ENCODE peak calls at places on chromosome 4, in nine cellular contexts. One of them, this sample, is unnamed.

GRCh38 chr4:2051086-2051485 is 8.0 kb upstream of the NAT8L start:
- DNase-seq in left cardiac atrium: no peak
- DNase-seq in body of pancreas: no peak
- DNase-seq in GM10248: no peak
- DNase-seq in fibroblast of the aortic adventitia: no peak
- DNase-seq in osteoblast: peak
- DNase-seq in astrocyte of the hippocampus: no peak
- DNase-seq in activated T-helper 1 cell treated with anti-CD3 and anti-CD28 coated beads, Interleukin-2, amount 50 U/mL, for 16 hours: no peak
- DNase-seq in GM13977: no peak
- DNase-seq in this sample: no peak

GRCh38 chr4:139986621-139987510 is 167.1 kb downstream of the MAML3 start:
- DNase-seq in GM10248: no peak
- DNase-seq in body of pancreas: no peak
- DNase-seq in osteoblast: no peak
- DNase-seq in GM13977: no peak
- DNase-seq in astrocyte of the hippocampus: no peak
- DNase-seq in activated T-helper 1 cell treated with anti-CD3 and anti-CD28 coated beads, Interleukin-2, amount 50 U/mL, for 16 hours: no peak
- DNase-seq in left cardiac atrium: no peak
- DNase-seq in fibroblast of the aortic adventitia: no peak
- DNase-seq in this sample: no peak

GRCh38 chr4:164440196-164440595 is 313.7 kb upstream of the SMIM31 start:
- DNase-seq in fibroblast of the aortic adventitia: peak
- DNase-seq in GM10248: no peak
- DNase-seq in left cardiac atrium: no peak
- DNase-seq in body of pancreas: no peak
- DNase-seq in GM13977: no peak
- DNase-seq in osteoblast: no peak
- DNase-seq in astrocyte of the hippocampus: peak
- DNase-seq in activated T-helper 1 cell treated with anti-CD3 and anti-CD28 coated beads, Interleukin-2, amount 50 U/mL, for 16 hours: no peak
- DNase-seq in this sample: no peak

GRCh38 chr4:7854697-7855370 is 84.8 kb downstream of the AFAP1 start:
- DNase-seq in GM13977: peak
- DNase-seq in activated T-helper 1 cell treated with anti-CD3 and anti-CD28 coated beads, Interleukin-2, amount 50 U/mL, for 16 hours: peak
- DNase-seq in osteoblast: peak
- DNase-seq in astrocyte of the hippocampus: peak
- DNase-seq in left cardiac atrium: no peak
- DNase-seq in GM10248: no peak
- DNase-seq in body of pancreas: no peak
- DNase-seq in fibroblast of the aortic adventitia: no peak
- DNase-seq in this sample: no peak

GRCh38 chr4:47038263-47038662 is 6.9 kb downstream of the GABRB1 start:
- DNase-seq in osteoblast: no peak
- DNase-seq in astrocyte of the hippocampus: no peak
- DNase-seq in activated T-helper 1 cell treated with anti-CD3 and anti-CD28 coated beads, Interleukin-2, amount 50 U/mL, for 16 hours: no peak
- DNase-seq in left cardiac atrium: no peak
- DNase-seq in GM13977: no peak
- DNase-seq in fibroblast of the aortic adventitia: no peak
- DNase-seq in body of pancreas: no peak
- DNase-seq in GM10248: no peak
- DNase-seq in this sample: no peak

GRCh38 chr4:38943355-38943754 is 75.7 kb downstream of the FAM114A1 start:
- DNase-seq in osteoblast: no peak
- DNase-seq in astrocyte of the hippocampus: no peak
- DNase-seq in left cardiac atrium: peak
- DNase-seq in GM10248: no peak
- DNase-seq in fibroblast of the aortic adventitia: peak
- DNase-seq in GM13977: no peak
- DNase-seq in body of pancreas: peak
- DNase-seq in activated T-helper 1 cell treated with anti-CD3 and anti-CD28 coated beads, Interleukin-2, amount 50 U/mL, for 16 hours: no peak
- DNase-seq in this sample: no peak

GRCh38 chr4:13615162-13615561 is 12.4 kb downstream of the BOD1L1 start:
- DNase-seq in osteoblast: no peak
- DNase-seq in fibroblast of the aortic adventitia: no peak
- DNase-seq in left cardiac atrium: no peak
- DNase-seq in astrocyte of the hippocampus: no peak
- DNase-seq in activated T-helper 1 cell treated with anti-CD3 and anti-CD28 coated beads, Interleukin-2, amount 50 U/mL, for 16 hours: no peak
- DNase-seq in GM10248: peak
- DNase-seq in GM13977: no peak
- DNase-seq in body of pancreas: no peak
- DNase-seq in this sample: no peak

GRCh38 chr4:78691971-78692814 is 84.0 kb upstream of the BMP2K start:
- DNase-seq in body of pancreas: no peak
- DNase-seq in osteoblast: no peak
- DNase-seq in GM10248: no peak
- DNase-seq in fibroblast of the aortic adventitia: peak
- DNase-seq in activated T-helper 1 cell treated with anti-CD3 and anti-CD28 coated beads, Interleukin-2, amount 50 U/mL, for 16 hours: no peak
- DNase-seq in astrocyte of the hippocampus: no peak
- DNase-seq in left cardiac atrium: no peak
- DNase-seq in GM13977: peak
- DNase-seq in this sample: no peak

GRCh38 chr4:183326853-183327252 is 4.6 kb upstream of the CLDN24 start:
- DNase-seq in osteoblast: no peak
- DNase-seq in fibroblast of the aortic adventitia: no peak
- DNase-seq in body of pancreas: no peak
- DNase-seq in activated T-helper 1 cell treated with anti-CD3 and anti-CD28 coated beads, Interleukin-2, amount 50 U/mL, for 16 hours: no peak
- DNase-seq in astrocyte of the hippocampus: no peak
- DNase-seq in left cardiac atrium: no peak
- DNase-seq in GM10248: no peak
- DNase-seq in GM13977: no peak
- DNase-seq in this sample: no peak

GRCh38 chr4:159227984-159228383 is 125.1 kb downstream of the RAPGEF2 start:
- DNase-seq in body of pancreas: peak
- DNase-seq in GM10248: no peak
- DNase-seq in GM13977: no peak
- DNase-seq in osteoblast: peak
- DNase-seq in activated T-helper 1 cell treated with anti-CD3 and anti-CD28 coated beads, Interleukin-2, amount 50 U/mL, for 16 hours: no peak
- DNase-seq in fibroblast of the aortic adventitia: peak
- DNase-seq in left cardiac atrium: peak
- DNase-seq in astrocyte of the hippocampus: peak
- DNase-seq in this sample: no peak

GRCh38 chr4:110087116-110087708 is 111.2 kb downstream of the ELOVL6 start:
- DNase-seq in body of pancreas: no peak
- DNase-seq in osteoblast: peak
- DNase-seq in fibroblast of the aortic adventitia: peak
- DNase-seq in GM10248: no peak
- DNase-seq in left cardiac atrium: no peak
- DNase-seq in GM13977: no peak
- DNase-seq in activated T-helper 1 cell treated with anti-CD3 and anti-CD28 coated beads, Interleukin-2, amount 50 U/mL, for 16 hours: no peak
- DNase-seq in astrocyte of the hippocampus: peak
- DNase-seq in this sample: no peak

GRCh38 chr4:177339794-177340374 is 30.2 kb downstream of the NEIL3 start:
- DNase-seq in GM10248: peak
- DNase-seq in body of pancreas: no peak
- DNase-seq in left cardiac atrium: no peak
- DNase-seq in astrocyte of the hippocampus: peak
- DNase-seq in activated T-helper 1 cell treated with anti-CD3 and anti-CD28 coated beads, Interleukin-2, amount 50 U/mL, for 16 hours: no peak
- DNase-seq in osteoblast: peak
- DNase-seq in GM13977: peak
- DNase-seq in fibroblast of the aortic adventitia: peak
- DNase-seq in this sample: no peak

GRCh38 chr4:8442596-8443358 is 2.2 kb downstream of the TRMT44 start:
- DNase-seq in GM10248: no peak
- DNase-seq in astrocyte of the hippocampus: no peak
- DNase-seq in osteoblast: no peak
- DNase-seq in fibroblast of the aortic adventitia: no peak
- DNase-seq in activated T-helper 1 cell treated with anti-CD3 and anti-CD28 coated beads, Interleukin-2, amount 50 U/mL, for 16 hours: no peak
- DNase-seq in body of pancreas: no peak
- DNase-seq in GM13977: no peak
- DNase-seq in left cardiac atrium: no peak
- DNase-seq in this sample: no peak

GRCh38 chr4:115357767-115358166 is 244.3 kb upstream of the NDST4 start:
- DNase-seq in osteoblast: no peak
- DNase-seq in body of pancreas: no peak
- DNase-seq in astrocyte of the hippocampus: no peak
- DNase-seq in GM13977: no peak
- DNase-seq in activated T-helper 1 cell treated with anti-CD3 and anti-CD28 coated beads, Interleukin-2, amount 50 U/mL, for 16 hours: no peak
- DNase-seq in fibroblast of the aortic adventitia: no peak
- DNase-seq in left cardiac atrium: no peak
- DNase-seq in GM10248: no peak
- DNase-seq in this sample: no peak

GRCh38 chr4:143294310-143294709 is 42.4 kb upstream of the GAB1 start:
- DNase-seq in body of pancreas: peak
- DNase-seq in astrocyte of the hippocampus: peak
- DNase-seq in left cardiac atrium: peak
- DNase-seq in osteoblast: no peak
- DNase-seq in fibroblast of the aortic adventitia: peak
- DNase-seq in activated T-helper 1 cell treated with anti-CD3 and anti-CD28 coated beads, Interleukin-2, amount 50 U/mL, for 16 hours: no peak
- DNase-seq in GM10248: no peak
- DNase-seq in GM13977: no peak
- DNase-seq in this sample: no peak

GRCh38 chr4:124526321-124526720 is 186.2 kb downstream of the ANKRD50 start:
- DNase-seq in GM13977: no peak
- DNase-seq in astrocyte of the hippocampus: no peak
- DNase-seq in activated T-helper 1 cell treated with anti-CD3 and anti-CD28 coated beads, Interleukin-2, amount 50 U/mL, for 16 hours: no peak
- DNase-seq in GM10248: no peak
- DNase-seq in body of pancreas: no peak
- DNase-seq in fibroblast of the aortic adventitia: no peak
- DNase-seq in left cardiac atrium: no peak
- DNase-seq in osteoblast: no peak
- DNase-seq in this sample: no peak

GRCh38 chr4:143433231-143433630 is 80.3 kb upstream of the SMARCA5 start:
- DNase-seq in GM13977: no peak
- DNase-seq in body of pancreas: no peak
- DNase-seq in astrocyte of the hippocampus: no peak
- DNase-seq in left cardiac atrium: no peak
- DNase-seq in fibroblast of the aortic adventitia: no peak
- DNase-seq in osteoblast: no peak
- DNase-seq in activated T-helper 1 cell treated with anti-CD3 and anti-CD28 coated beads, Interleukin-2, amount 50 U/mL, for 16 hours: no peak
- DNase-seq in GM10248: no peak
- DNase-seq in this sample: no peak

GRCh38 chr4:80471701-80472100 is 136.2 kb downstream of the CFAP299 start:
- DNase-seq in left cardiac atrium: no peak
- DNase-seq in body of pancreas: peak
- DNase-seq in GM13977: no peak
- DNase-seq in activated T-helper 1 cell treated with anti-CD3 and anti-CD28 coated beads, Interleukin-2, amount 50 U/mL, for 16 hours: no peak
- DNase-seq in GM10248: no peak
- DNase-seq in osteoblast: no peak
- DNase-seq in fibroblast of the aortic adventitia: no peak
- DNase-seq in astrocyte of the hippocampus: peak
- DNase-seq in this sample: no peak

GRCh38 chr4:156291317-156291716 is 337.7 kb upstream of the CTSO start:
- DNase-seq in osteoblast: no peak
- DNase-seq in GM13977: no peak
- DNase-seq in astrocyte of the hippocampus: peak
- DNase-seq in GM10248: no peak
- DNase-seq in fibroblast of the aortic adventitia: peak
- DNase-seq in left cardiac atrium: no peak
- DNase-seq in body of pancreas: no peak
- DNase-seq in activated T-helper 1 cell treated with anti-CD3 and anti-CD28 coated beads, Interleukin-2, amount 50 U/mL, for 16 hours: no peak
- DNase-seq in this sample: no peak

GRCh38 chr4:5972571-5972970 is 45.7 kb downstream of the C4orf50 start:
- DNase-seq in osteoblast: no peak
- DNase-seq in astrocyte of the hippocampus: no peak
- DNase-seq in fibroblast of the aortic adventitia: no peak
- DNase-seq in left cardiac atrium: no peak
- DNase-seq in GM13977: no peak
- DNase-seq in GM10248: no peak
- DNase-seq in activated T-helper 1 cell treated with anti-CD3 and anti-CD28 coated beads, Interleukin-2, amount 50 U/mL, for 16 hours: no peak
- DNase-seq in body of pancreas: no peak
- DNase-seq in this sample: no peak

GRCh38 chr4:128322986-128323385 is 35.4 kb upstream of the PGRMC2 start:
- DNase-seq in GM10248: no peak
- DNase-seq in fibroblast of the aortic adventitia: peak
- DNase-seq in astrocyte of the hippocampus: peak
- DNase-seq in left cardiac atrium: no peak
- DNase-seq in GM13977: no peak
- DNase-seq in osteoblast: peak
- DNase-seq in activated T-helper 1 cell treated with anti-CD3 and anti-CD28 coated beads, Interleukin-2, amount 50 U/mL, for 16 hours: no peak
- DNase-seq in body of pancreas: no peak
- DNase-seq in this sample: no peak

GRCh38 chr4:111689214-111689613 is 456.0 kb upstream of the FAM241A start:
- DNase-seq in fibroblast of the aortic adventitia: peak
- DNase-seq in left cardiac atrium: no peak
- DNase-seq in body of pancreas: peak
- DNase-seq in astrocyte of the hippocampus: peak
- DNase-seq in GM10248: no peak
- DNase-seq in activated T-helper 1 cell treated with anti-CD3 and anti-CD28 coated beads, Interleukin-2, amount 50 U/mL, for 16 hours: no peak
- DNase-seq in GM13977: no peak
- DNase-seq in osteoblast: no peak
- DNase-seq in this sample: no peak

GRCh38 chr4:186657766-186658165 is 65.9 kb downstream of the FAT1 start:
- DNase-seq in astrocyte of the hippocampus: peak
- DNase-seq in GM10248: no peak
- DNase-seq in body of pancreas: no peak
- DNase-seq in fibroblast of the aortic adventitia: peak
- DNase-seq in GM13977: no peak
- DNase-seq in osteoblast: no peak
- DNase-seq in activated T-helper 1 cell treated with anti-CD3 and anti-CD28 coated beads, Interleukin-2, amount 50 U/mL, for 16 hours: no peak
- DNase-seq in left cardiac atrium: no peak
- DNase-seq in this sample: no peak

GRCh38 chr4:37977471-37978452 is 17.6 kb downstream of the PTTG2 start:
- DNase-seq in GM10248: peak
- DNase-seq in osteoblast: peak
- DNase-seq in astrocyte of the hippocampus: peak
- DNase-seq in body of pancreas: peak
- DNase-seq in left cardiac atrium: peak
- DNase-seq in fibroblast of the aortic adventitia: peak
- DNase-seq in activated T-helper 1 cell treated with anti-CD3 and anti-CD28 coated beads, Interleukin-2, amount 50 U/mL, for 16 hours: peak
- DNase-seq in GM13977: peak
- DNase-seq in this sample: peak

GRCh38 chr4:3111461-3111860 is 37.0 kb downstream of the HTT start:
- DNase-seq in osteoblast: peak
- DNase-seq in left cardiac atrium: no peak
- DNase-seq in GM10248: no peak
- DNase-seq in GM13977: no peak
- DNase-seq in activated T-helper 1 cell treated with anti-CD3 and anti-CD28 coated beads, Interleukin-2, amount 50 U/mL, for 16 hours: no peak
- DNase-seq in body of pancreas: no peak
- DNase-seq in astrocyte of the hippocampus: no peak
- DNase-seq in fibroblast of the aortic adventitia: peak
- DNase-seq in this sample: no peak

GRCh38 chr4:169398294-169398693 is 127.5 kb upstream of the SH3RF1 start:
- DNase-seq in osteoblast: no peak
- DNase-seq in astrocyte of the hippocampus: peak
- DNase-seq in fibroblast of the aortic adventitia: peak
- DNase-seq in body of pancreas: no peak
- DNase-seq in activated T-helper 1 cell treated with anti-CD3 and anti-CD28 coated beads, Interleukin-2, amount 50 U/mL, for 16 hours: no peak
- DNase-seq in left cardiac atrium: no peak
- DNase-seq in GM13977: no peak
- DNase-seq in GM10248: no peak
- DNase-seq in this sample: no peak

GRCh38 chr4:107719211-107719926 is 665 bp downstream of the PAPSS1 start:
- DNase-seq in GM10248: peak
- DNase-seq in left cardiac atrium: no peak
- DNase-seq in astrocyte of the hippocampus: peak
- DNase-seq in GM13977: peak
- DNase-seq in osteoblast: peak
- DNase-seq in fibroblast of the aortic adventitia: peak
- DNase-seq in body of pancreas: no peak
- DNase-seq in activated T-helper 1 cell treated with anti-CD3 and anti-CD28 coated beads, Interleukin-2, amount 50 U/mL, for 16 hours: no peak
- DNase-seq in this sample: peak

GRCh38 chr4:168308912-168309311 is 9.6 kb downstream of the DDX60 start:
- DNase-seq in fibroblast of the aortic adventitia: no peak
- DNase-seq in left cardiac atrium: no peak
- DNase-seq in osteoblast: no peak
- DNase-seq in astrocyte of the hippocampus: no peak
- DNase-seq in GM13977: no peak
- DNase-seq in activated T-helper 1 cell treated with anti-CD3 and anti-CD28 coated beads, Interleukin-2, amount 50 U/mL, for 16 hours: no peak
- DNase-seq in body of pancreas: no peak
- DNase-seq in GM10248: no peak
- DNase-seq in this sample: no peak

GRCh38 chr4:40963912-40964478 is 214.2 kb downstream of the NSUN7 start:
- DNase-seq in osteoblast: peak
- DNase-seq in body of pancreas: no peak
- DNase-seq in GM13977: no peak
- DNase-seq in fibroblast of the aortic adventitia: peak
- DNase-seq in left cardiac atrium: no peak
- DNase-seq in activated T-helper 1 cell treated with anti-CD3 and anti-CD28 coated beads, Interleukin-2, amount 50 U/mL, for 16 hours: no peak
- DNase-seq in GM10248: no peak
- DNase-seq in astrocyte of the hippocampus: peak
- DNase-seq in this sample: no peak

GRCh38 chr4:118683513-118683912 is 1.7 kb upstream of the METTL14 start:
- DNase-seq in fibroblast of the aortic adventitia: peak
- DNase-seq in astrocyte of the hippocampus: no peak
- DNase-seq in GM10248: no peak
- DNase-seq in left cardiac atrium: no peak
- DNase-seq in osteoblast: no peak
- DNase-seq in GM13977: no peak
- DNase-seq in activated T-helper 1 cell treated with anti-CD3 and anti-CD28 coated beads, Interleukin-2, amount 50 U/mL, for 16 hours: no peak
- DNase-seq in body of pancreas: no peak
- DNase-seq in this sample: no peak

GRCh38 chr4:48268956-48269860 is at the start of gene TEC:
- DNase-seq in astrocyte of the hippocampus: no peak
- DNase-seq in GM13977: peak
- DNase-seq in osteoblast: no peak
- DNase-seq in left cardiac atrium: peak
- DNase-seq in GM10248: peak
- DNase-seq in fibroblast of the aortic adventitia: no peak
- DNase-seq in activated T-helper 1 cell treated with anti-CD3 and anti-CD28 coated beads, Interleukin-2, amount 50 U/mL, for 16 hours: peak
- DNase-seq in body of pancreas: peak
- DNase-seq in this sample: peak

This sample was measured in activated CD4-positive, CD25-positive, alpha-beta regulatory T cell treated with anti-CD3 and anti-CD28 coated beads, Interleukin-2, amount 50 U/mL, for 72 hours.